ENCODE peak calls at places on chromosome 3, in ten cellular contexts. I is left ventricle myocardium inferior, C is stomach, R is GM13977, N is epithelial cell of esophagus, S is uterus, Z is sigmoid colon, L is osteoblast, M is CD14-positive monocyte, X is mucosa of descending colon. U is an unnamed sample.

GRCh38 chr3:145557405-145557804 is 603.6 kb downstream of the PLOD2 start:
- DNase-seq in M (no peak), L (no peak), R (no peak), S (no peak), N (no peak), C (no peak), X (no peak), I (no peak), Z (no peak), U (no peak)

GRCh38 chr3:81308296-81308695 is 453.1 kb downstream of the GBE1 start:
- DNase-seq in Z (no peak), S (no peak), N (peak), I (no peak), C (no peak), M (no peak), L (no peak), R (no peak), X (no peak), U (no peak)

GRCh38 chr3:177760803-177761202 is 563.5 kb upstream of the TBL1XR1 start:
- DNase-seq in Z (no peak), X (no peak), M (no peak), C (no peak), L (no peak), S (no peak), N (no peak), R (no peak), I (no peak), U (no peak)

GRCh38 chr3:103057477-103057876 is 622.7 kb downstream of the ZPLD1 start:
- DNase-seq in C (no peak), L (no peak), S (no peak), R (no peak), M (no peak), Z (no peak), N (no peak), I (no peak), X (no peak), U (no peak)

GRCh38 chr3:159852821-159853505 is 135.7 kb upstream of the IL12A start:
- DNase-seq in N (peak), C (no peak), I (peak), X (no peak), M (no peak), R (no peak), L (peak), S (peak), Z (peak), U (no peak)

GRCh38 chr3:51953445-51953844 is 1.7 kb upstream of the GPR62 start:
- DNase-seq in I (no peak), Z (no peak), M (peak), C (no peak), S (no peak), X (no peak), N (peak), R (no peak), L (peak), U (no peak)

GRCh38 chr3:127692501-127693335 is 20.0 kb downstream of the ABTB1 start:
- DNase-seq in I (no peak), N (no peak), Z (no peak), R (no peak), X (peak), L (peak), S (no peak), M (no peak), C (no peak), U (no peak)

GRCh38 chr3:8464668-8465067 is 37.0 kb upstream of the LMCD1 start:
- DNase-seq in S (no peak), M (no peak), X (no peak), Z (no peak), I (no peak), N (no peak), C (no peak), L (no peak), R (no peak), U (no peak)

GRCh38 chr3:125381743-125382142 is 6.6 kb upstream of the ZNF148 start:
- DNase-seq in S (no peak), M (no peak), L (no peak), N (peak), C (no peak), I (no peak), X (no peak), R (no peak), Z (no peak), U (no peak)

GRCh38 chr3:76997733-76998132 is 42.2 kb upstream of the ROBO2 start:
- DNase-seq in N (peak), X (no peak), I (no peak), M (no peak), S (no peak), C (no peak), R (no peak), Z (no peak), L (no peak), U (no peak)

GRCh38 chr3:47566667-47567066 is 12.0 kb downstream of the CSPG5 start:
- DNase-seq in I (no peak), S (no peak), X (no peak), C (no peak), R (no peak), L (no peak), N (no peak), Z (no peak), M (no peak), U (no peak)

GRCh38 chr3:159266779-159267178 is 464.9 kb downstream of the MFSD1 start:
- DNase-seq in N (peak), L (no peak), S (no peak), R (no peak), M (no peak), X (no peak), Z (no peak), I (no peak), C (no peak), U (peak)

DNA sequence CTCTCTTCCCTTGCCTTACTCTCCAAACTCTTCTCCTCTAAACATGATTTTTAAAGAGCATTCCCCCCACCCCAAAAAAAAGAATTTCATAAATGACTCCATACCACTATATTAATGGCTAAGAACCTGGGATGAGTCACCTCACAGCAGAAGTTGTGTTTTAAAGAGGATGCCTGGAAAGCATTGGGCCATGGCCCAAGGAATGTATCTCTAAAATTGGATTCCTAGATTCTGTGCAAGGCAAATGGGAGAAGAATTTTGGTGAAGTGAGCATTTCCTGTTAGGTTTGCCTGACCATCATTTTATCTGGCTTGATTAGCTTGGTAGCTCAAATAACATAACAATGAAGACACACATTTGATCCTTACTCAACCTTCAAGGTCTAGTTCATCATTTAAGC is 251.4 kb downstream of the NR1D2 start:
- DNase-seq in C (no peak), S (no peak), M (no peak), X (no peak), I (no peak), R (no peak), N (no peak), L (no peak), Z (no peak), U (no peak)
- TF ChIP-seq CTCF in C (no peak), S (no peak), M (no peak), X (no peak), I (no peak), R (no peak), N (no peak), L (no peak), Z (no peak), U (no peak)

DNA sequence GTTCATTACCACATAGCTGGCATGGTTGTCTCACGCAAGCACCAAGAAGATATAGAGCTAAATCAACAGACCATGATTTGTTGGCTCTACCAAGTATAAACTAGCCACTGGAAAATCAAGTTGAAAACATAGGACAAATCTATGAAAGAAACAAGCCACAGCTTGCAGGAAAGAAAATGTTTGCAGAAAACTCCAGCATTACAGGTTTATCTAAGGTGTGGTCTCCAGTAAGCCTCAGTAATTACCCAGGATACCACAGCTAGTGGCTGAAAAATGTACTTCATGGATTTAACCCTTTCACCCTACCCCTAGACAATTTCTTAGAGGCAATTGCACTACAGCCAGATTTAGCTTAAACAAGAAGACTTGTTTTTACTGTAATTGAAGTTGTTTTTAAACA is 340.6 kb downstream of the SOX2 start:
- DNase-seq in X (no peak), C (no peak), Z (no peak), I (no peak), M (no peak), R (no peak), S (no peak), L (no peak), N (peak), U (no peak)
- TF ChIP-seq CTCF in X (no peak), C (no peak), Z (no peak), I (no peak), M (no peak), R (no peak), S (no peak), L (no peak), N (peak), U (no peak)

GRCh38 chr3:38247366-38248035 is 18.1 kb upstream of the SLC22A13 start:
- DNase-seq in I (no peak), S (no peak), Z (no peak), L (peak), X (no peak), R (no peak), M (no peak), N (peak), C (no peak), U (no peak)
- TF ChIP-seq CTCF in I (peak), S (no peak), Z (no peak), L (peak), X (no peak), R (no peak), M (no peak), N (peak), C (no peak), U (no peak)

DNA sequence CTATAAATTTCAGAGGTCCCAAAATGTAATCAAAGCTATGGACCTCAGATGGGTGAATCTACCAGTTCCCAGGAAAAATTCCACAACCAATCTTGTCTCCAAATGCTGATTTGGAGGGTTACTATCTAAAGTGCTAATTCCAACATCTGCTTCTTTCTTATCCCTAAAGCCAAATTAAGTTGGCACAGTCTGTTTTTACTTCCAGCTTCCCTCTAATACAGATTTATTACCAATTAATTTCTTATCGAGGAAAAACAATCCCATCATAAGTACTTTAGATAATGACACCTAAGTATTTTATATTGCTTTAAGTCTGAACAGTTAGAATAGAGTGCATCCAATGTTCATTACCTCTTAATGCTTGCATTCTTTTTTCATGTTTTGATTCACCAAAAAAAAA is 12.9 kb upstream of the TAFA4 start:
- DNase-seq in L (no peak), I (no peak), M (no peak), S (no peak), C (no peak), Z (no peak), X (no peak), N (no peak), R (no peak), U (no peak)
- TF ChIP-seq CTCF in L (no peak), I (no peak), M (no peak), S (no peak), C (no peak), Z (no peak), X (no peak), N (no peak), R (no peak), U (no peak)

DNA sequence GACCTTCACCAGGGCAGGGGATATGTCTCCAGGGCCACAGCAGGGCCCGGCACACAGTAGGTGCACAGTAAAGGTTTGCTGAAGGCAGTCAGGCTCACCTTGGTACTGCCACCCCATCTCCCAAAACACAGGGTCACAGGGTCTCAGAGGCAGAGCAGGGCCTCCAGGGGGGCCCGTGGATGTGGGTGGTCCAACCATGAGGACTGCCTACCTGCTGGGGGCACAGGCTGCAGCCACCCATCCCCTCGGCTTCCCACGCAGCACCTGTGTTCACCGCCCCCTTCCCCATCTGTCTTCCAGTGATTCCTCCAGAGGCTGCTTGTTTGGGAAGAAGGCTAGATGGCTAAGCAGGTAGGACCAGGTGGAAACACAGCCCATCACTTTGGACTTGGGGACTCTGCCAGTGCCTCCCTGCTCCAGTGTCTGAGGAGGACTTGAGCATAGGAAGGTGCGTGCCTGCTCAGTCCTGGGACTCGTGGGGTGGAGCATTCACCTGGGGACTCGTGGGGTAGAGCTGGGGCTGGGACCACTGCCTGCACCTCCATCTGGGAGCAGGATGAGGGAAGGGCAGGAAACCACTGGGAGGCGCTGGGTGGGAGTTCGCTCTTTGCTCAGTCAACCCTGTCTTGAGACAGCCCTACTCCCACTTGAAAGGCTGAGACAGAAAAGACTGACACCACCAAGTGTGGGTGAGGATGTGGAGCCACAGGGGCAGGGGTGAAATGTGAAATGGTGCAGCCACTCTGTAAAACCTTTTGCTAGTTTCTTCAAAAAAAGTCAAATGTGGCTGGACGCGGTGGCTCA is 18.8 kb upstream of the PLXND1 start:
- DNase-seq in N (no peak), C (no peak), S (peak), R (peak), M (no peak), Z (peak), L (peak), X (peak), I (peak), U (peak)
- TF ChIP-seq CTCF in N (no peak), C (no peak), S (no peak), R (peak), M (no peak), Z (no peak), L (no peak), X (no peak), I (no peak), U (no peak)

GRCh38 chr3:105518201-105518600 is 151.5 kb downstream of the ALCAM start:
- DNase-seq in R (no peak), S (no peak), N (no peak), X (no peak), L (no peak), M (no peak), Z (no peak), C (no peak), I (no peak), U (no peak)

GRCh38 chr3:105516972-105517371 is 150.3 kb downstream of the ALCAM start:
- DNase-seq in C (no peak), M (no peak), R (no peak), X (no peak), I (no peak), N (no peak), Z (no peak), S (no peak), L (no peak), U (no peak)

GRCh38 chr3:105521803-105522202 is 155.1 kb downstream of the ALCAM start:
- DNase-seq in M (no peak), C (no peak), L (peak), S (no peak), X (no peak), N (no peak), Z (no peak), R (no peak), I (no peak), U (no peak)

GRCh38 chr3:105523496-105523895 is 156.8 kb downstream of the ALCAM start:
- DNase-seq in Z (no peak), S (no peak), L (peak), C (no peak), X (no peak), I (no peak), N (peak), R (no peak), M (no peak), U (no peak)

DNA sequence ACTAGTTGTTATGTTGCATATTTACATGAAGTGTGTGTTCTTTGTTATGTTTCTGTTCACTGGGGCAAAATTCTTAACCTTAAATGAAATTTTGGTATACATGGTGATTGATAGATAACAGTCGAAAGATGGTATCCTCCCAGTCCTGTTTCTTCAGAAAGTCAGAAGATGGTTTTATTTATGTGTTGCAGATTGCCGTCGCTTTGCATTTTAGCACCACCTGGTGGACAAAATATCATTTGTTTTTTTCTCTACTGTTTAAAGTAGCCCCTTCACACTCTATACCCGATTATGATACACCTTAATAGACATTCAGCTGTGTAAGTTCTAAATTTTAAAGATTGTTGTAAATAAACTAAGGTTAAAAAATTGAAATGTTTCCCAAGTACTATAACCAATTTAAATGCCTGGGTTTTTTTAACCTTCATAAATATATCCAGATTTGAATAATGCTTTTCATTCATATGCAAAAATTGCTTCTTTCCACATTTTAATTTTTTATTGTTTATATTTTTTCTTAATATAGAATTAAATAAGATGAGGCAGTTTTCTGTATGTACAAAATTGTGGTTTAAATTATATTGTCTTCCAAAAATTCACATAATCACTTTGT is 152.2 kb downstream of the ALCAM start:
- DNase-seq in I (no peak), M (no peak), L (no peak), X (no peak), Z (no peak), C (no peak), R (peak), N (peak), S (no peak), U (no peak)
- TF ChIP-seq CTCF in I (peak), M (peak), L (peak), X (peak), Z (peak), C (peak), R (peak), N (peak), S (peak), U (peak)

DNA sequence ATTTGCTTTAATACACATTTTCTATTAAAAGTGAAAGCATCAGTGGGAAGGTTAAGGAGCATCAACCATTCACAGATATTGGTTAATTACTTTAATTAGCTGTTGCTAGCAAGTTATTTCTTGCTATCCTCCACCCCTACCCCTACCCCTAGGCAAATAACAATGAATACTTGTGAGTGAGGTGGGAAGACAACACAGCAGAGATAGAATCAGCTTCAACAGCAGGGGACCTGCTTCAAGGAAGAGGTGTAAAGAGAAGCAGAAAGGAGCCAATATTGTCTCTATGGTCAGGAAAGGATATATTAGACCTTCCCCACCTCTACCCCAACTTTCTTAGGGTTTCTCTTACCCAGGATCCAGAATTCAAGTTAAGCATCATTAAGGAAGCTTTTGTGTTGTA is 149.4 kb downstream of the SNRK start:
- DNase-seq in M (no peak), Z (no peak), R (no peak), C (no peak), L (no peak), X (no peak), S (no peak), I (no peak), N (no peak), U (no peak)
- TF ChIP-seq CTCF in M (no peak), Z (no peak), R (no peak), C (no peak), L (no peak), X (no peak), S (no peak), I (no peak), N (no peak), U (no peak)